ENCODE peak calls at places on chromosome 4, in nine cellular contexts. T is IMR-90, X is esophagus squamous epithelium, C is lower leg skin, M is endothelial cell of umbilical vein, P is foreskin keratinocyte, U is tibial artery, O is osteocyte, B is brain microvascular endothelial cell. W is an unnamed sample.

GRCh38 chr4:125140966-125141495 is 173.7 kb upstream of the FAT4 start:
- DNase-seq in T (peak), X (no peak), C (no peak), M (no peak), P (peak), U (no peak), O (no peak), B (peak), W (no peak)

GRCh38 chr4:25313194-25313895 is 771 bp downstream of the ZCCHC4 start:
- DNase-seq in T (no peak), X (no peak), C (no peak), M (no peak), P (no peak), U (no peak), O (no peak), B (no peak), W (no peak)

GRCh38 chr4:114476310-114476709 is 122.3 kb upstream of the UGT8 start:
- DNase-seq in T (no peak), X (no peak), C (no peak), M (no peak), P (no peak), U (no peak), O (no peak), B (no peak), W (no peak)

GRCh38 chr4:67332627-67333026 is 212.7 kb downstream of the CENPC start:
- DNase-seq in T (no peak), X (no peak), C (no peak), M (peak), P (no peak), U (no peak), O (no peak), B (peak), W (no peak)

GRCh38 chr4:150582101-150582565 is at the start of gene MAB21L2:
- DNase-seq in T (peak), X (no peak), C (no peak), M (no peak), P (no peak), U (no peak), O (no peak), B (no peak), W (no peak)

GRCh38 chr4:88291003-88291402 is 6.6 kb upstream of the PPM1K start:
- DNase-seq in T (peak), X (no peak), C (no peak), M (no peak), P (no peak), U (no peak), O (no peak), B (peak), W (no peak)

GRCh38 chr4:142838781-142839180 is 7.3 kb downstream of the INPP4B start:
- DNase-seq in T (no peak), X (no peak), C (no peak), M (no peak), P (no peak), U (no peak), O (no peak), B (no peak), W (no peak)

GRCh38 chr4:142474398-142475087 is 371.6 kb downstream of the INPP4B start:
- DNase-seq in T (peak), X (no peak), C (no peak), M (no peak), P (peak), U (no peak), O (no peak), B (peak), W (no peak)

GRCh38 chr4:156642161-156642560 is 329.4 kb downstream of the PDGFC start:
- DNase-seq in T (no peak), X (no peak), C (no peak), M (no peak), P (no peak), U (no peak), O (no peak), B (peak), W (no peak)

DNA sequence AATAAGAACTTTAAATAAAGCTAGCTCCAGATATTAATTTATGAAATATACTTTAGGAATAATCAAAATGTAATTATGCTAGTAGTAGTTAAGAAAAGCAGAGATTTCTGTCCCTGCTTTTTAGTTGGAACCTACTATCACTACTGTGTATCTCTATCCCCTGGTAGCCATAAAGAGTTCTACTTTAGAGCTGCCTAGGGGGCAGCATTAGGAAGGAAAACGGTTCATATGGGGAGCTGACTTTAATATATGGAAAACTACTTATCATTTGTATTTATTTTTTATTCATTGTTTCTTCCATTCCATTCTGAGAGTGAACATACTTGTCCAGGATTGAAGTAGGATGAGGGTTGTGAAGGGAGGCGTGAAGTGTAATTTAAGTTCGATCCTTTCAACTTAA is 40.9 kb downstream of the CPEB2 start:
- DNase-seq in T (no peak), X (no peak), C (no peak), M (no peak), P (no peak), U (no peak), O (no peak), B (no peak), W (no peak)
- TF ChIP-seq CTCF in T (no peak), X (no peak), C (no peak), M (no peak), P (peak), U (no peak), O (peak), B (peak), W (peak)

GRCh38 chr4:48906283-48907173 is at the start of gene OCIAD2:
- DNase-seq in T (no peak), X (peak), C (peak), M (peak), P (no peak), U (peak), O (no peak), B (no peak), W (peak)
- TF ChIP-seq CTCF in T (no peak), X (no peak), C (no peak), M (no peak), P (peak), U (no peak), O (no peak), B (no peak), W (no peak)

DNA sequence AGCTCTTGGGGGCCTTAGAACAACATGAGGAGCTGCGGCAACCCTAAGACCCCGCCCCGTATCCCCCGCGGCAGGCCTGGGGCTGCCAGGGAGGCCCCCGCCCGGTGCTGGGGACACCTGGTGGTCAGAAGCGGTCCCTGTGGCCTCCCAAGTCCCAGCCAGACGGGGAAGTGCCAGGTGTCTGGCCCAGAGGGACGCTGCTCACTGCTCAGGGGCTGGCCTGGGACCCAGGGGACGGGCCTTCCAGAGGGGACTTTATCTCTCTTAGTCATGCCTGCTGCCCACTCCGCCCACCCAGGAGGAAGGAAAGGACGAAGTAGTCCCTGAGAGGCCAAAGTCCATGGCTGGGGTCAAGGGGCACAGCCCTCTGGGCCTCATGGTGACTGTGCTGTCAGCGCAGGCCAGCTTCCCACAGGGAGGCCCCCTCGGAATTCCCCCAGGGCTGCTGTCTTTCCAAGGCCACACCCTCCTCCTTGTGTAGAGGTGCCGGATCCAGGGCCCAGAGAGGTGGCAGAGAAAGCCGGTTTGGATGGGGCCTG is 31.0 kb upstream of the HTRA3 start:
- DNase-seq in T (no peak), X (no peak), C (no peak), M (no peak), P (no peak), U (no peak), O (no peak), B (no peak), W (no peak)
- TF ChIP-seq CTCF in T (peak), X (no peak), C (no peak), M (peak), P (peak), U (no peak), O (peak), B (peak), W (peak)

GRCh38 chr4:139083533-139084424 is 68.2 kb downstream of the NOCT start:
- DNase-seq in T (peak), X (peak), C (peak), M (peak), P (peak), U (peak), O (peak), B (peak), W (peak)
- TF ChIP-seq CTCF in T (peak), X (no peak), C (no peak), M (peak), P (peak), U (no peak), O (peak), B (peak), W (peak)

GRCh38 chr4:1092026-1092982 is 21.1 kb downstream of the RNF212 start:
- DNase-seq in T (no peak), X (no peak), C (no peak), M (no peak), P (no peak), U (no peak), O (no peak), B (no peak), W (no peak)
- TF ChIP-seq CTCF in T (no peak), X (no peak), C (no peak), M (peak), P (no peak), U (no peak), O (no peak), B (peak), W (no peak)

DNA sequence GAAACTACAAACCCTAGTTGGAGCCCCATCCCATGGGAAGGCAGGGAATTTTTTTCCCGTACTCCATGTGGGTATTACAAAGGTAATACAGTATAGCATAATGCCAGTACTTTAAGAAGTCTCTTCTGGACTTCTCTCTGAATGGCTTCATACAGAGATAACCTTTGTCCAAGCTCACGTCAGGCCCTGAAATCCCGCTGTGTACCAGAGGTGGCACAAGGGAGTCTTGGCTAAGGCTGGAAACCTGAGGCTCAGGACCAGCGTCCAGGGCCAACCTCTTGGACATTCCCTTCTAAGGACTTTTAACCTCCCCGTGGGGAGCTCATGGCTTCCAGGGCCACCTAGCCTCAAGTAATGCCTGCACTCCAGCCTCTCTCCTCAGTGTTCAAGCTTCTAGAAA is 338.9 kb upstream of the FAM241A start:
- DNase-seq in T (no peak), X (no peak), C (no peak), M (no peak), P (no peak), U (no peak), O (no peak), B (peak), W (no peak)
- TF ChIP-seq CTCF in T (no peak), X (no peak), C (no peak), M (no peak), P (peak), U (no peak), O (no peak), B (peak), W (peak)

GRCh38 chr4:13641084-13641483 is 13.6 kb upstream of the BOD1L1 start:
- DNase-seq in T (no peak), X (no peak), C (no peak), M (no peak), P (no peak), U (no peak), O (no peak), B (no peak), W (no peak)

GRCh38 chr4:13647012-13647411 is 19.5 kb upstream of the BOD1L1 start:
- DNase-seq in T (no peak), X (no peak), C (no peak), M (no peak), P (no peak), U (no peak), O (no peak), B (no peak), W (no peak)

GRCh38 chr4:13642576-13642975 is 15.1 kb upstream of the BOD1L1 start:
- DNase-seq in T (peak), X (no peak), C (no peak), M (no peak), P (no peak), U (peak), O (no peak), B (peak), W (no peak)

GRCh38 chr4:13642163-13642562 is 14.6 kb upstream of the BOD1L1 start:
- DNase-seq in T (peak), X (no peak), C (no peak), M (no peak), P (no peak), U (no peak), O (no peak), B (no peak), W (no peak)

GRCh38 chr4:13645075-13645474 is 17.6 kb upstream of the BOD1L1 start:
- DNase-seq in T (no peak), X (no peak), C (no peak), M (no peak), P (no peak), U (no peak), O (no peak), B (no peak), W (no peak)
- TF ChIP-seq CTCF in T (no peak), X (no peak), C (no peak), M (peak), P (no peak), U (no peak), O (no peak), B (peak), W (peak)